ENCODE peak calls at places on chromosomes 4 and X, in ten cellular contexts. One of them, this sample, is unnamed. For H3K27me3, the result is how much of the 10 kb centered on the place peaks cover.

GRCh38 chr4:121510260-121510942 is 129.6 kb upstream of the QRFPR start:
- DNase-seq in thoracic aorta: no peak
- DNase-seq in upper lobe of right lung: no peak
- DNase-seq in left lung: no peak
- DNase-seq in PC-3: no peak
- DNase-seq in fibroblast of lung: no peak
- DNase-seq in PC-9: no peak
- DNase-seq in Panc1: no peak
- DNase-seq in CD8-positive, alpha-beta T cell: no peak
- DNase-seq in Peyer's patch: no peak
- DNase-seq in this sample: no peak

GRCh38 chr4:108762559-108763225 is at the start of gene ETNPPL:
- DNase-seq in thoracic aorta: no peak
- DNase-seq in upper lobe of right lung: peak
- DNase-seq in left lung: peak
- DNase-seq in PC-3: peak
- DNase-seq in fibroblast of lung: peak
- DNase-seq in PC-9: no peak
- DNase-seq in Panc1: no peak
- DNase-seq in CD8-positive, alpha-beta T cell: no peak
- DNase-seq in Peyer's patch: peak
- DNase-seq in this sample: no peak

GRCh38 chrX:83508006-83508405 is at the start of gene POU3F4:
- DNase-seq in thoracic aorta: no peak
- DNase-seq in upper lobe of right lung: peak
- DNase-seq in left lung: no peak
- DNase-seq in PC-3: no peak
- DNase-seq in fibroblast of lung: peak
- DNase-seq in PC-9: no peak
- DNase-seq in Panc1: no peak
- DNase-seq in CD8-positive, alpha-beta T cell: no peak
- DNase-seq in Peyer's patch: no peak
- DNase-seq in this sample: no peak

GRCh38 chrX:63525491-63525890 is 174.4 kb upstream of the SPIN4 start:
- DNase-seq in thoracic aorta: no peak
- DNase-seq in upper lobe of right lung: no peak
- DNase-seq in left lung: no peak
- DNase-seq in PC-3: no peak
- DNase-seq in fibroblast of lung: no peak
- DNase-seq in PC-9: no peak
- DNase-seq in Panc1: no peak
- DNase-seq in CD8-positive, alpha-beta T cell: no peak
- DNase-seq in Peyer's patch: no peak
- DNase-seq in this sample: no peak

GRCh38 chrX:13669246-13669689 is 16.3 kb downstream of the TCEANC start:
- DNase-seq in thoracic aorta: no peak
- DNase-seq in upper lobe of right lung: peak
- DNase-seq in left lung: no peak
- DNase-seq in PC-3: peak
- DNase-seq in fibroblast of lung: peak
- DNase-seq in PC-9: peak
- DNase-seq in Panc1: no peak
- DNase-seq in CD8-positive, alpha-beta T cell: no peak
- DNase-seq in Peyer's patch: peak
- DNase-seq in this sample: no peak

GRCh38 chr4:153497988-153498967 is 32.1 kb downstream of the TMEM131L start:
- DNase-seq in thoracic aorta: no peak
- DNase-seq in upper lobe of right lung: no peak
- DNase-seq in left lung: no peak
- DNase-seq in PC-3: no peak
- DNase-seq in fibroblast of lung: peak
- DNase-seq in PC-9: no peak
- DNase-seq in Panc1: no peak
- DNase-seq in CD8-positive, alpha-beta T cell: no peak
- DNase-seq in Peyer's patch: no peak
- DNase-seq in this sample: no peak

GRCh38 chrX:38882894-38883620 is 81.8 kb downstream of the MID1IP1 start:
- DNase-seq in thoracic aorta: no peak
- DNase-seq in upper lobe of right lung: no peak
- DNase-seq in left lung: no peak
- DNase-seq in PC-3: peak
- DNase-seq in fibroblast of lung: peak
- DNase-seq in PC-9: no peak
- DNase-seq in Panc1: peak
- DNase-seq in CD8-positive, alpha-beta T cell: no peak
- DNase-seq in Peyer's patch: no peak
- DNase-seq in this sample: no peak

GRCh38 chr4:152408514-152409327 is 127.2 kb downstream of the FBXW7 start:
- DNase-seq in thoracic aorta: no peak
- DNase-seq in upper lobe of right lung: no peak
- DNase-seq in left lung: no peak
- DNase-seq in PC-3: peak
- DNase-seq in fibroblast of lung: peak
- DNase-seq in PC-9: no peak
- DNase-seq in Panc1: no peak
- DNase-seq in CD8-positive, alpha-beta T cell: no peak
- DNase-seq in Peyer's patch: no peak
- DNase-seq in this sample: no peak

GRCh38 chr4:157076578-157076947 is 613 bp downstream of the GLRB start:
- DNase-seq in thoracic aorta: no peak
- DNase-seq in upper lobe of right lung: no peak
- DNase-seq in left lung: peak
- DNase-seq in PC-3: peak
- DNase-seq in fibroblast of lung: no peak
- DNase-seq in PC-9: no peak
- DNase-seq in Panc1: no peak
- DNase-seq in CD8-positive, alpha-beta T cell: no peak
- DNase-seq in Peyer's patch: no peak
- DNase-seq in this sample: no peak

GRCh38 chr4:55625835-55626234 is 10.3 kb downstream of the NMU start:
- DNase-seq in thoracic aorta: no peak
- DNase-seq in upper lobe of right lung: no peak
- DNase-seq in left lung: no peak
- DNase-seq in PC-3: no peak
- DNase-seq in fibroblast of lung: no peak
- DNase-seq in PC-9: no peak
- DNase-seq in Panc1: no peak
- DNase-seq in CD8-positive, alpha-beta T cell: no peak
- DNase-seq in Peyer's patch: no peak
- DNase-seq in this sample: no peak

GRCh38 chrX:49001521-49002090 is 458 bp downstream of the GRIPAP1 start:
- DNase-seq in thoracic aorta: no peak
- DNase-seq in upper lobe of right lung: peak
- DNase-seq in left lung: no peak
- DNase-seq in PC-3: peak
- DNase-seq in fibroblast of lung: peak
- DNase-seq in PC-9: no peak
- DNase-seq in Panc1: no peak
- DNase-seq in CD8-positive, alpha-beta T cell: peak
- DNase-seq in Peyer's patch: no peak
- DNase-seq in this sample: no peak

GRCh38 chr4:65393078-65393477 is 277.2 kb downstream of the EPHA5 start:
- DNase-seq in thoracic aorta: no peak
- DNase-seq in upper lobe of right lung: no peak
- DNase-seq in left lung: no peak
- DNase-seq in PC-3: no peak
- DNase-seq in fibroblast of lung: no peak
- DNase-seq in PC-9: no peak
- DNase-seq in Panc1: no peak
- DNase-seq in CD8-positive, alpha-beta T cell: no peak
- DNase-seq in Peyer's patch: no peak
- DNase-seq in this sample: no peak
- H3K4me3 ChIP-seq in thoracic aorta: no peak
- H3K4me3 ChIP-seq in upper lobe of right lung: no peak
- H3K4me3 ChIP-seq in left lung: no peak
- H3K4me3 ChIP-seq in PC-3: no peak
- H3K4me3 ChIP-seq in fibroblast of lung: no peak
- H3K4me3 ChIP-seq in PC-9: no peak
- H3K4me3 ChIP-seq in Panc1: no peak
- H3K4me3 ChIP-seq in CD8-positive, alpha-beta T cell: no peak
- H3K4me3 ChIP-seq in Peyer's patch: no peak
- H3K4me3 ChIP-seq in this sample: no peak

GRCh38 chr4:39936565-39937418 is 40.9 kb downstream of the PDS5A start:
- DNase-seq in thoracic aorta: no peak
- DNase-seq in upper lobe of right lung: no peak
- DNase-seq in left lung: no peak
- DNase-seq in PC-3: no peak
- DNase-seq in fibroblast of lung: no peak
- DNase-seq in PC-9: no peak
- DNase-seq in Panc1: no peak
- DNase-seq in CD8-positive, alpha-beta T cell: no peak
- DNase-seq in Peyer's patch: no peak
- DNase-seq in this sample: peak

GRCh38 chr4:39942507-39942906 is 35.2 kb downstream of the PDS5A start:
- DNase-seq in thoracic aorta: no peak
- DNase-seq in upper lobe of right lung: no peak
- DNase-seq in left lung: no peak
- DNase-seq in PC-3: no peak
- DNase-seq in fibroblast of lung: no peak
- DNase-seq in PC-9: no peak
- DNase-seq in Panc1: no peak
- DNase-seq in CD8-positive, alpha-beta T cell: no peak
- DNase-seq in Peyer's patch: no peak
- DNase-seq in this sample: no peak

GRCh38 chr4:39947415-39947814 is 30.3 kb downstream of the PDS5A start:
- DNase-seq in thoracic aorta: no peak
- DNase-seq in upper lobe of right lung: no peak
- DNase-seq in left lung: no peak
- DNase-seq in PC-3: no peak
- DNase-seq in fibroblast of lung: no peak
- DNase-seq in PC-9: no peak
- DNase-seq in Panc1: no peak
- DNase-seq in CD8-positive, alpha-beta T cell: no peak
- DNase-seq in Peyer's patch: no peak
- DNase-seq in this sample: no peak

GRCh38 chr4:39937683-39938268 is 39.9 kb downstream of the PDS5A start:
- DNase-seq in thoracic aorta: no peak
- DNase-seq in upper lobe of right lung: no peak
- DNase-seq in left lung: no peak
- DNase-seq in PC-3: no peak
- DNase-seq in fibroblast of lung: peak
- DNase-seq in PC-9: no peak
- DNase-seq in Panc1: no peak
- DNase-seq in CD8-positive, alpha-beta T cell: no peak
- DNase-seq in Peyer's patch: no peak
- DNase-seq in this sample: no peak

DNA sequence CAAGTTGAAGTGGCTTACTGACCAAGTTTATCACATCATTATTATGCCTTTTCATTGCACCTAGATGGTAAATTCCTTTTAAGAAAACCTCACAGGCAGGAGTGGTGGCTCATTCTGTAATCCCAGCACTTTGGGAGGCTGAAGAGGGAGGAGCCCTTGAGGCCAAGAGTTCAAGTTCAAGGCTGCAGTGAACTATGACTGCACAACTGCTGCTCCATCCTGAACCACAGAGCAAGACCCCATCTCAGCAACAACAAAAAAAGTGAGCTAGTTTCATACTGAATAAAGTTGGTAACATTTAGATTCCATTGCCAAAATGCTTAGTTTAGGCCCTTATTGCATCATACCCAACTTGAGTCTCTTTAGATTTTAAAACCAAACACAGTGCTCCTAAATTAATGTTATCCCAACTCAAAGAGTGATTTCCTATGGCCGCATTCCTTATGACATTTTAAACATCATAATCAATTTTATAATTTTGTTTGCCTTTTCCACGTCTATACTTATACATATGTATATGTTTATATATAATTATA is 36.0 kb downstream of the PDS5A start:
- DNase-seq in thoracic aorta: no peak
- DNase-seq in upper lobe of right lung: no peak
- DNase-seq in left lung: no peak
- DNase-seq in PC-3: no peak
- DNase-seq in fibroblast of lung: no peak
- DNase-seq in PC-9: no peak
- DNase-seq in Panc1: no peak
- DNase-seq in CD8-positive, alpha-beta T cell: no peak
- DNase-seq in Peyer's patch: no peak
- DNase-seq in this sample: no peak
- H3K27ac ChIP-seq in thoracic aorta: no peak
- H3K27ac ChIP-seq in upper lobe of right lung: no peak
- H3K27ac ChIP-seq in left lung: no peak
- H3K27ac ChIP-seq in PC-3: no peak
- H3K27ac ChIP-seq in fibroblast of lung: no peak
- H3K27ac ChIP-seq in PC-9: no peak
- H3K27ac ChIP-seq in Panc1: no peak
- H3K27ac ChIP-seq in CD8-positive, alpha-beta T cell: no peak
- H3K27ac ChIP-seq in Peyer's patch: no peak
- H3K27ac ChIP-seq in this sample: no peak

DNA sequence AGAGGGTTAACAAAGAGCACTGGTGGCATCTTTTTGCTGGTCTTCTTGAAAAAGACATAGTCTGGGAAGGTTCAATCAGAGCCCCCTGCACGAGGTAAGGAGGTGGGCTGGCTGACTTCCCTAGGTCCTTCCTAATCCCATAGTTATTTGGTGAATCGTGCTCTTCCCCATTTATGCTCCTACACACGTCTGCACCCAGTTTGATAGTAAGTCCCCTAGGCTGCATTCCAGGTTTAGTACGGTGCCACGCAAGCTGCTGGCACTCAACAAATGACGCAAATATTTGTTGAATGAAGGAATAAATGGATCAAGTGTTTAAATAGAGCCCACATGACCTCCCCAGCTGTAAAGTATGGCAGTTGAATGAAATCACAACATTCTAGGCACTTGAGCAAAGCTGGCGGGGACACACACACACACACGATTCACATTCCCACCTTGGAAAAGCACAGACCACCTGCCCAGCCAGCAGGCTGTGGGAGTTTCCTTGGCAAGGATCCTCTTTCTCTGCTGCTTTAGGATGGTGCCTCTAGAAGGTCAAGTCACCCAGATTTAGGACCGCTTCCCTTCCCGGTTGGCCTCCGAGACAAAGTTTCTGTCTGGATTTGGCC is 855 bp downstream of the FAM184B start:
- DNase-seq in thoracic aorta: no peak
- DNase-seq in upper lobe of right lung: no peak
- DNase-seq in left lung: no peak
- DNase-seq in PC-3: peak
- DNase-seq in fibroblast of lung: peak
- DNase-seq in PC-9: no peak
- DNase-seq in Panc1: no peak
- DNase-seq in CD8-positive, alpha-beta T cell: no peak
- DNase-seq in Peyer's patch: no peak
- DNase-seq in this sample: no peak
- H3K27me3 ChIP-seq in thoracic aorta: under half
- H3K27me3 ChIP-seq in upper lobe of right lung: under half
- H3K27me3 ChIP-seq in left lung: under half
- H3K27me3 ChIP-seq in PC-3: under half
- H3K27me3 ChIP-seq in fibroblast of lung: under half
- H3K27me3 ChIP-seq in PC-9: under half
- H3K27me3 ChIP-seq in Panc1: under half
- H3K27me3 ChIP-seq in CD8-positive, alpha-beta T cell: under half
- H3K27me3 ChIP-seq in Peyer's patch: under half
- H3K27me3 ChIP-seq in this sample: under half

DNA sequence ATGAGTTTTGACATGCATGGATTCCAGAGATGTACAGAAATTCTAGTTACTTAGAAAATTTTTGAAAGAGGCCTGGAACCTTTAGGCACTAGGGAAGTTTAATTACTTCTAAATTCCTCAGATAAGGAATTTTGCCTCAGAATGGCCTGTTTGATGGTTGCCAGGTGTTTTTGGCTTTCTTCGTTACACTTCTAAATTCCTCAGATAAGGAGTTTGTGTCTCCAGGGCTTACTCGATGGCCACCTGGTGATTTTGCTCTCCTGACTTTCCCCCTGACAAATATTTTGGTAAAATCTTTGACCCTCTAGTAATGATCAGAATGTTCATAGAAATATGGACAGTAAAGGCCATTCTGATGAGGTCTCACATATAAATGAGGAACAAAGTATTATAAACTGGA is 64.3 kb downstream of the BEX3 start:
- DNase-seq in thoracic aorta: no peak
- DNase-seq in upper lobe of right lung: no peak
- DNase-seq in left lung: no peak
- DNase-seq in PC-3: no peak
- DNase-seq in fibroblast of lung: peak
- DNase-seq in PC-9: no peak
- DNase-seq in Panc1: no peak
- DNase-seq in CD8-positive, alpha-beta T cell: no peak
- DNase-seq in Peyer's patch: no peak
- DNase-seq in this sample: no peak
- H3K4me3 ChIP-seq in thoracic aorta: no peak
- H3K4me3 ChIP-seq in upper lobe of right lung: no peak
- H3K4me3 ChIP-seq in left lung: no peak
- H3K4me3 ChIP-seq in PC-3: no peak
- H3K4me3 ChIP-seq in fibroblast of lung: no peak
- H3K4me3 ChIP-seq in PC-9: no peak
- H3K4me3 ChIP-seq in Panc1: no peak
- H3K4me3 ChIP-seq in CD8-positive, alpha-beta T cell: no peak
- H3K4me3 ChIP-seq in Peyer's patch: no peak
- H3K4me3 ChIP-seq in this sample: no peak